ENCODE peak calls at places on chromosomes 12 and 14, in four cellular contexts. K is EL, D is ACHN, T is T-helper 17 cell. N is an unnamed sample.

GRCh38 chr14:68794130-68794855 is 1.4 kb upstream of the ZFP36L1 start:
- DNase-seq in D (peak), K (peak), T (peak), N (no peak)

GRCh38 chr14:33184587-33184986 is 245.9 kb downstream of the NPAS3 start:
- DNase-seq in K (peak), T (no peak), D (no peak), N (no peak)

GRCh38 chr12:62799126-62799736 is 135.7 kb downstream of the PPM1H start:
- DNase-seq in T (no peak), D (peak), K (peak), N (peak)

GRCh38 chr12:72269491-72269890 is 2.7 kb upstream of the TRHDE start:
- DNase-seq in T (no peak), K (peak), D (no peak), N (no peak)

GRCh38 chr14:63383776-63384367 is 65.1 kb upstream of the GPHB5 start:
- DNase-seq in T (no peak), D (no peak), K (no peak), N (no peak)

GRCh38 chr14:73888971-73889370 is 2.3 kb downstream of the ZNF410 start:
- DNase-seq in K (peak), D (no peak), T (no peak), N (no peak)

GRCh38 chr14:46018846-46019420 is 632.6 kb downstream of the RPL10L start:
- DNase-seq in K (no peak), D (no peak), T (no peak), N (no peak)

GRCh38 chr14:81303258-81303935 is 82.6 kb upstream of the GTF2A1 start:
- DNase-seq in T (no peak), K (no peak), D (no peak), N (peak)

GRCh38 chr12:115313929-115314328 is 630.0 kb upstream of the TBX3 start:
- DNase-seq in T (no peak), K (peak), D (no peak), N (no peak)

GRCh38 chr12:129659927-129660326 is 243.9 kb downstream of the TMEM132D start:
- DNase-seq in K (no peak), D (no peak), T (no peak), N (no peak)

GRCh38 chr12:22700126-22700525 is 75.2 kb downstream of the ETNK1 start:
- DNase-seq in K (peak), D (peak), T (no peak), N (no peak)

GRCh38 chr12:47732504-47732903 is 7.2 kb upstream of the ENDOU start:
- DNase-seq in T (no peak), K (no peak), D (no peak), N (no peak)

GRCh38 chr12:11813422-11813813 is 163.9 kb downstream of the ETV6 start:
- DNase-seq in K (no peak), T (no peak), D (no peak), N (no peak)

GRCh38 chr12:115709410-115710065 is 568.0 kb downstream of the MED13L start:
- DNase-seq in D (no peak), K (no peak), T (no peak), N (no peak)

N was measured in SHP77 treated with DMSO at 0.1 percent for 48 hours.